ENCODE peak calls at places on chromosomes 1 and 21, in seven cellular contexts. U, D, Q, O, H, F and B are unnamed samples.
A peak's percentile ranks its signal among the peaks of the same experiment; 100 is the strongest.

GRCh38 chr1:33088119-33088906 is 7.4 kb downstream of the AZIN2 start:
- DNase-seq in U (no peak), D (no peak), Q (no peak), O (no peak), H (peak; percentile 29), F (no peak), B (no peak)

GRCh38 chr21:29005696-29006095 is 13.0 kb upstream of the LTN1 start:
- DNase-seq in U (no peak), D (no peak), Q (no peak), O (no peak), H (peak; percentile 15), F (no peak), B (no peak)

GRCh38 chr1:95431216-95431615 is 197.2 kb downstream of the RWDD3 start:
- DNase-seq in U (no peak), D (no peak), Q (no peak), O (no peak), H (no peak), F (no peak), B (no peak)

GRCh38 chr1:213266983-213267772 is 216.1 kb downstream of the RPS6KC1 start:
- DNase-seq in U (no peak), D (no peak), Q (no peak), O (no peak), H (no peak), F (no peak), B (no peak)

GRCh38 chr21:17128132-17128531 is 384.7 kb upstream of the CXADR start:
- DNase-seq in U (no peak), D (no peak), Q (no peak), O (no peak), H (no peak), F (no peak), B (no peak)

GRCh38 chr1:8151647-8152046 is 125.5 kb upstream of the ERRFI1 start:
- DNase-seq in U (no peak), D (no peak), Q (no peak), O (no peak), H (no peak), F (no peak), B (no peak)

GRCh38 chr1:214727274-214727673 is 124.3 kb downstream of the CENPF start:
- DNase-seq in U (no peak), D (no peak), Q (peak; percentile 16), O (no peak), H (no peak), F (no peak), B (no peak)

GRCh38 chr1:1344672-1345361 is 4.4 kb downstream of the DVL1 start:
- DNase-seq in U (no peak), D (no peak), Q (peak; percentile 83), O (no peak), H (peak; percentile 4), F (peak; percentile 62), B (peak; percentile 29)

GRCh38 chr1:45263132-45263531 is 56.7 kb upstream of the ZSWIM5 start:
- DNase-seq in U (no peak), D (no peak), Q (no peak), O (no peak), H (no peak), F (no peak), B (peak; percentile 63)

GRCh38 chr1:223836586-223836985 is 9.2 kb downstream of the TP53BP2 start:
- DNase-seq in U (no peak), D (no peak), Q (no peak), O (no peak), H (no peak), F (no peak), B (no peak)